ENCODE peak calls at places on chromosomes 1 and 21, in ten cellular contexts. Q is CD4-positive, alpha-beta memory T cell; G is right cardiac atrium; T is tibial nerve; H is lower lobe of right lung; K is GM23248; X is A549; V is psoas muscle; N is mammary epithelial cell; M is colonic mucosa. Y is an unnamed sample. For H3K4me1, the result is how much of the 10 kb centered on the place peaks cover.

GRCh38 chr1:21338568-21339401 is 48.5 kb upstream of the ECE1 start:
- DNase-seq in G (peak), X (no peak), T (peak), H (peak), Q (no peak), V (peak), K (peak), N (no peak), M (peak), Y (no peak)

GRCh38 chr1:45543599-45544417 is 6.8 kb upstream of the AKR1A1 start:
- DNase-seq in N (no peak), K (no peak), M (peak), V (peak), Q (peak), T (no peak), X (no peak), H (peak), G (peak), Y (no peak)

GRCh38 chr1:11977625-11978024 is 2.6 kb upstream of the MFN2 start:
- DNase-seq in M (no peak), Q (no peak), X (no peak), H (no peak), V (no peak), K (peak), T (no peak), N (no peak), G (no peak), Y (no peak)

GRCh38 chr1:168234846-168235547 is 9.2 kb downstream of the SFT2D2 start:
- DNase-seq in M (no peak), N (peak), Q (peak), X (peak), H (no peak), V (no peak), G (no peak), K (peak), T (no peak), Y (peak)

GRCh38 chr1:51344602-51345299 is 14.4 kb upstream of the TTC39A start:
- DNase-seq in M (peak), V (no peak), K (peak), Q (no peak), G (peak), T (no peak), H (peak), N (no peak), X (no peak), Y (no peak)

GRCh38 chr1:85822696-85823095 is 114.5 kb upstream of the ZNHIT6 start:
- DNase-seq in K (no peak), G (no peak), X (no peak), Q (no peak), V (no peak), M (no peak), N (no peak), H (no peak), T (no peak), Y (no peak)

GRCh38 chr1:235986869-235987268 is 78.0 kb downstream of the NID1 start:
- DNase-seq in T (no peak), X (no peak), N (no peak), H (no peak), Q (no peak), K (no peak), G (no peak), M (no peak), V (no peak), Y (no peak)

GRCh38 chr1:95742591-95743089 is 508.6 kb downstream of the RWDD3 start:
- DNase-seq in K (peak), M (no peak), X (no peak), H (no peak), T (no peak), V (no peak), G (peak), Q (no peak), N (peak), Y (no peak)

GRCh38 chr1:201020040-201020591 is 3.4 kb downstream of the KIF21B start:
- DNase-seq in Q (peak), N (no peak), T (no peak), K (no peak), V (no peak), G (no peak), X (no peak), M (peak), H (no peak), Y (no peak)

GRCh38 chr1:29196863-29197589 is 15.3 kb upstream of the SRSF4 start:
- DNase-seq in M (no peak), H (no peak), X (no peak), G (no peak), T (no peak), K (peak), V (no peak), N (peak), Q (no peak), Y (no peak)

GRCh38 chr1:22976461-22977243 is 4.0 kb upstream of the LACTBL1 start:
- DNase-seq in G (peak), K (peak), V (peak), N (peak), M (peak), H (peak), T (no peak), X (peak), Q (peak), Y (peak)

GRCh38 chr1:11653616-11654570 is at the start of gene FBXO2:
- DNase-seq in H (peak), Q (no peak), K (peak), X (no peak), N (peak), M (peak), V (peak), G (peak), T (no peak), Y (no peak)

GRCh38 chr1:230270185-230270939 is 155.8 kb downstream of the PGBD5 start:
- DNase-seq in T (no peak), V (no peak), H (no peak), K (no peak), N (no peak), X (no peak), M (no peak), G (no peak), Q (no peak), Y (no peak)

GRCh38 chr1:240967070-240967724 is 355.2 kb upstream of the GREM2 start:
- DNase-seq in Q (no peak), G (no peak), V (no peak), N (no peak), X (no peak), T (no peak), K (peak), H (no peak), M (no peak), Y (peak)

GRCh38 chr1:36231191-36231590 is 6.9 kb downstream of the THRAP3 start:
- DNase-seq in M (no peak), Q (no peak), V (no peak), X (no peak), K (peak), T (no peak), G (no peak), N (no peak), H (no peak), Y (no peak)

GRCh38 chr1:201903135-201903534 is 14.4 kb downstream of the SHISA4 start:
- DNase-seq in X (no peak), Q (no peak), N (no peak), G (no peak), V (peak), H (no peak), K (peak), T (peak), M (no peak), Y (no peak)

GRCh38 chr1:24888971-24889670 is 41.0 kb downstream of the RUNX3 start:
- DNase-seq in K (peak), T (no peak), X (no peak), G (no peak), V (no peak), Q (no peak), H (no peak), M (no peak), N (peak), Y (no peak)

GRCh38 chr1:42956739-42957138 is 1.9 kb downstream of the SLC2A1 start:
- DNase-seq in V (no peak), M (no peak), G (no peak), K (no peak), X (no peak), H (no peak), N (no peak), Q (no peak), T (no peak), Y (no peak)
- H3K4me1 ChIP-seq in V (under half), M (under half), G (under half), K (under half), X (half or more), H (under half), N (under half), Q (half or more), T (under half), Y (under half)

DNA sequence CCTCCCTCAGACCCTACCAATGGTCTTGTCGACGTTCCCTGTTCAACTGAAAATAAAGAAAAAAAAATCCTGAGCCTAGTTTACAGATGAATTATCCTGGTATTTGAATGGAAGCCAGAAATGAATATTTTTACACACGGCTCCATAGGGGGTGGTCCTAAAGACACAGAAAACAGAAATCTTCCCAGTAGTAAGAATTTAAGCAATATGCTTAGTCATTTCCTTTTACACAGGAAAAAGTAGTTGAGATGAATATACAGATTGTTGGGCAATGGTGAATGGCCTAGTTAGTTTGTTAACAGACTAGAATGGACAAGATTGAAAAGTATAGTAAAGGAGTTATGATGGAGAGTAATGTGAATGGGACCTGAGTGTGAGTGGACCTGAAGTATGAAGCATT is 67.5 kb downstream of the RGS18 start:
- DNase-seq in V (no peak), N (peak), M (no peak), H (no peak), K (peak), G (no peak), T (no peak), X (no peak), Q (no peak), Y (no peak)
- H3K27ac ChIP-seq in V (no peak), N (no peak), M (no peak), H (no peak), K (no peak), G (no peak), T (no peak), X (no peak), Q (no peak), Y (no peak)

DNA sequence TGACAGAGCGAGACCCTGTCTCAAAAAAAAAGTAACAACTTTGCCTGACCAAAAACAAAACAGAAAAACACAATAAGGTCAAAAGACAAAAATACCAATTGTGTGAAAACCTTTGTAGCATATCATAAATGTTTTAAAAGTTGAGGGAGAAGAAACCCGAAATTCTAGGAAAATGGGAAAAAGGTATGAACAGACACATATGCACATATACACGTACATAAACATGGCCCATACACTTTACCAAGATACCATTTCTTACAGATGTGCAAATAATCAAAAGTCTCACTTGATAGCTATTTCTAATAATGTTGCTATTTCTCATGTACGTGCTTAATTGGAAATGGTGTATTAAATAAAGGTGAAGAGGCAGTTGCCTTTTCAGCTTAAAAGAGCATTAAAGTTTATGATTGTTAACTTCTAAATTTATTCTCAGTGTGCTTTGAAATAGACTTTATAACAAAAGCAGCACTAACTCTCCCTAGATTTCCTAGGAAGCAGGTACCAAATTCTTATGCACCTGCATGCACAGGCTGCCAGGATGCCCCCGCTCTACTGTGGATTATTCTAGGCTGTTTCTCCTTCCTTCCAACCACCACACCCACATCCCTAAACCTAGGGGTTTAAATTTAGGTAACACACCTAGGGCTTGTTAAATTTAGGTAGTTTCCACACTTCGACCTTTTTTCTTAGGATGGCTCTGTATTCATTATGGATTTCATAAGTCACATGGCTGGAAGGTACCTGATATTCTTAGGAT is 33.8 kb downstream of the ADARB1 start:
- DNase-seq in Q (no peak), M (no peak), H (no peak), G (no peak), X (no peak), V (no peak), T (no peak), N (no peak), K (no peak), Y (no peak)
- H3K4me1 ChIP-seq in Q (half or more), M (under half), H (under half), G (under half), X (under half), V (under half), T (under half), N (under half), K (under half), Y (under half)

DNA sequence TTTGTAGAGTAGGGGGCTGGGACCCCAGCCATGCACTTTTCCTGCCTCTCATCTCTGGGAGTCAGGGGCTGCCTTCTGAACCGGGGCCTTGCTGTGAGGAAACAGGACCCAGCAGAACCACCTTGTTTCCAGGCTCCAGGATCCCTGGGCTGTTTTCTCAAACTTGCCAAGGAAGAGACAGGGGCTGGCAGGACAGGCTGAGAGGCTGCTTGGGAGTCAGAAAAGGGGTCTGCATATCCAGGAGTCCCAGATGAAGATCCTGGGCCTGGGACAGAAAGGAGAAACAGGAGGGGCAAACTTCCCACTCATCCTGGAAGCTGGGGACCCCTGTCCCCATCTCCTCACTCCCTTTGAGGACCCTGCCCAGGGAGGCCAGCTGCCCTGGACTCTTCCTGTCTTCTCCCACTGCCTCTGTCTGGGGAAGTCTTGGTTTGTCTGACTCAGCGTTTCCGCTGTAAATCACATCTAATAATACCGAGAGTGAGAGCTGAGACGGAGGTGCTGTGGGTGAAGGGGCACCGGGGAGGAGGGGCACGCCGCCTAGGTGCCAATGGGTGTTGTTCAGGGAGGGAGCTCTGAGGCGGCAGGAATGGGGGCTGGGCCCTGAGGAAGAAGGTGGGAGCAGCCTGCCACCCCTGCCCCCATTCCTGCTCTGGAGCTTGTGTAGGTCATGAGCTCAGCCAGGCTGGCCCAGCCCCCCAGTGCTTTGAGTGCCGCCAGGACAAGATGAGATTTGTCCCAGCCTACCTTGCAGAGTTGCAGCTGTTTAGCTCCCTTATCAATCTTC is 16.7 kb downstream of the POU3F1 start:
- DNase-seq in M (no peak), T (no peak), V (peak), H (no peak), K (peak), G (no peak), N (peak), X (no peak), Q (peak), Y (no peak)
- H3K27ac ChIP-seq in M (no peak), T (peak), V (peak), H (no peak), K (no peak), G (peak), N (peak), X (no peak), Q (no peak), Y (no peak)

GRCh38 chr1:181137217-181137743 is 48.8 kb downstream of the IER5 start:
- DNase-seq in Q (no peak), V (no peak), N (no peak), K (no peak), G (no peak), H (no peak), T (no peak), M (no peak), X (no peak), Y (no peak)
- H3K4me1 ChIP-seq in Q (half or more), V (under half), N (half or more), K (half or more), G (under half), H (under half), T (under half), M (under half), X (half or more), Y (under half)

GRCh38 chr21:25215698-25216384 is 391.4 kb downstream of the MRPL39 start:
- DNase-seq in Q (no peak), G (no peak), H (no peak), K (no peak), N (no peak), X (no peak), T (no peak), M (no peak), V (no peak), Y (no peak)
- H3K27ac ChIP-seq in Q (no peak), G (no peak), H (no peak), K (no peak), N (no peak), X (no peak), T (no peak), M (no peak), V (no peak), Y (no peak)

GRCh38 chr1:214022810-214023425 is 35.1 kb downstream of the PROX1 start:
- DNase-seq in V (no peak), G (no peak), M (no peak), H (no peak), K (no peak), X (no peak), Q (no peak), T (no peak), N (peak), Y (no peak)
- H3K4me1 ChIP-seq in V (under half), G (under half), M (under half), H (under half), K (under half), X (under half), Q (under half), T (under half), N (under half), Y (under half)

DNA sequence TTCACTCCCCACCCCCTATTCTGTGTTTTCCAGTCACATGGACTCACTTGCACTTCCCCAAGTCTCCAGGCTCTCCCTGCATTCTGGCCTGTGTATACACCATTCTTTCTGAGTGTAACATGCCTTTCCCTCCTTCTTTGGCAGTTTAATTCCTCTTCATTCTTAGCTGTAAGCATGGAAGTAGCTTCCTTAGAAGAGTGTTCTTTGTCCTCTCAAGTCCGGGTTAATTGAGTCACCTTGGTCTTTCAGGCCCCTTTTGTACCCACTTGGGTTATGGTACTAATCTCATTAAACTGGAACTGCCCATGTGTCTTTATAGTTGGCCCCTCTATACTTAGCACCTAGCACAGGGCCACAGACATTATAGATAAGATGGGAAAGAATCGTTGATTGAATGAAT is 525.3 kb upstream of the ADGRL4 start:
- DNase-seq in X (no peak), N (no peak), V (no peak), H (no peak), K (no peak), G (no peak), T (no peak), Q (no peak), M (no peak), Y (no peak)
- H3K27ac ChIP-seq in X (no peak), N (no peak), V (no peak), H (no peak), K (no peak), G (no peak), T (no peak), Q (no peak), M (no peak), Y (no peak)

GRCh38 chr1:1329304-1330210 is 1.5 kb upstream of the TAS1R3 start:
- DNase-seq in N (no peak), X (no peak), G (no peak), H (no peak), Q (no peak), M (no peak), K (no peak), V (no peak), T (no peak), Y (no peak)

GRCh38 chr1:1327291-1327690 is 2.7 kb downstream of the CPTP start:
- DNase-seq in K (no peak), G (no peak), N (no peak), Q (no peak), H (no peak), M (no peak), X (no peak), V (no peak), T (no peak), Y (no peak)

GRCh38 chr1:1330366-1331067 is 563 bp upstream of the TAS1R3 start:
- DNase-seq in N (no peak), K (peak), Q (no peak), G (no peak), H (no peak), M (no peak), X (no peak), V (no peak), T (no peak), Y (no peak)

GRCh38 chr1:1326075-1326605 is 1.5 kb downstream of the CPTP start:
- DNase-seq in H (no peak), N (no peak), G (no peak), M (no peak), V (no peak), T (no peak), K (no peak), Q (no peak), X (no peak), Y (no peak)

DNA sequence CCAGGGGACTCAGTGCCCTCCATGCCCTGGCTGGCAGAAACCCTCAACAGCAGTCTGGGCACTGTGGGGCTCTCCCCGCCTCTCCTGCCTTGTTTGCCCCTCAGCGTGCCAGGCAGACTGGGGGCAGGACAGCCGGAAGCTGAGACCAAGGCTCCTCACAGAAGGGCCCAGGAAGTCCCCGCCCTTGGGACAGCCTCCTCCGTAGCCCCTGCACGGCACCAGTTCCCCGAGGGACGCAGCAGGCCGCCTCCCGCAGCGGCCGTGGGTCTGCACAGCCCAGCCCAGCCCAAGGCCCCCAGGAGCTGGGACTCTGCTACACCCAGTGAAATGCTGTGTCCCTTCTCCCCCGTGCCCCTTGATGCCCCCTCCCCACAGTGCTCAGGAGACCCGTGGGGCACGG is 2.8 kb upstream of the TAS1R3 start:
- DNase-seq in N (no peak), X (no peak), M (no peak), H (no peak), V (no peak), G (no peak), T (no peak), Q (no peak), K (no peak), Y (no peak)
- H3K4me1 ChIP-seq in N (under half), X (under half), M (under half), H (under half), V (under half), G (under half), T (under half), Q (under half), K (under half), Y (under half)